ENCODE peak calls at places on chromosomes 11 and 22, in six cellular contexts. V is HCT116, Z is thoracic aorta, O is heart right ventricle, K is breast epithelium, M is small intestine. I is an unnamed sample.

GRCh38 chr11:37511425-37511933 is 913.4 kb upstream of the RAG2 start:
- DNase-seq in V (no peak), Z (no peak), O (no peak), K (no peak), M (no peak), I (peak; percentile 23)

GRCh38 chr11:22922672-22923071 is 62.4 kb upstream of the CCDC179 start:
- DNase-seq in V (no peak), Z (no peak), O (no peak), K (no peak), M (no peak), I (no peak)

GRCh38 chr11:63609971-63610580 is 4.2 kb downstream of the PLAAT3 start:
- DNase-seq in V (no peak), Z (no peak), O (no peak), K (no peak), M (no peak), I (no peak)

GRCh38 chr11:134275534-134276395 is at the start of gene GLB1L3:
- DNase-seq in V (no peak), Z (no peak), O (no peak), K (no peak), M (no peak), I (no peak)

GRCh38 chr11:134361241-134361640 is 29.5 kb downstream of the GLB1L2 start:
- DNase-seq in V (no peak), Z (no peak), O (no peak), K (no peak), M (no peak), I (no peak)

GRCh38 chr11:35304393-35304790 is 115.0 kb downstream of the SLC1A2 start:
- DNase-seq in V (no peak), Z (no peak), O (no peak), K (no peak), M (no peak), I (no peak)

GRCh38 chr11:117934526-117935307 is 5.5 kb upstream of the TMPRSS13 start:
- DNase-seq in V (no peak), Z (no peak), O (no peak), K (peak; percentile 12), M (no peak), I (no peak)

GRCh38 chr22:46769191-46769675 is 6.8 kb downstream of the TBC1D22A start:
- DNase-seq in V (no peak), Z (no peak), O (no peak), K (no peak), M (no peak), I (no peak)

GRCh38 chr11:104852811-104853210 is 45.4 kb downstream of the CASP12 start:
- DNase-seq in V (no peak), Z (no peak), O (no peak), K (no peak), M (no peak), I (no peak)

GRCh38 chr22:23827351-23827995 is 11.3 kb downstream of the DERL3 start:
- DNase-seq in V (no peak), Z (no peak), O (no peak), K (no peak), M (no peak), I (no peak)

GRCh38 chr11:108206171-108206570 is 16.3 kb downstream of the NPAT start:
- DNase-seq in V (no peak), Z (no peak), O (peak; percentile 27), K (no peak), M (no peak), I (no peak)

GRCh38 chr11:121544956-121545355 is 92.2 kb upstream of the SORL1-AS1 start:
- DNase-seq in V (no peak), Z (no peak), O (no peak), K (no peak), M (no peak), I (no peak)

GRCh38 chr11:1762537-1763302 is 1.0 kb downstream of the CTSD start:
- DNase-seq in V (peak; percentile 19), Z (no peak), O (no peak), K (peak; percentile 72), M (peak; percentile 97), I (no peak)

GRCh38 chr11:99781074-99781473 is 760.3 kb downstream of the CNTN5 start:
- DNase-seq in V (no peak), Z (no peak), O (no peak), K (no peak), M (no peak), I (no peak)

GRCh38 chr22:49827853-49828598 is at the start of gene BRD1:
- DNase-seq in V (no peak), Z (no peak), O (peak; percentile 73), K (no peak), M (peak; percentile 74), I (no peak)

GRCh38 chr11:77299528-77299993 is 1.9 kb downstream of the GDPD4 start:
- DNase-seq in V (peak; percentile 46), Z (no peak), O (no peak), K (no peak), M (peak; percentile 22), I (peak; percentile 91)

GRCh38 chr22:37520754-37521153 is 1.5 kb upstream of the CARD10 start:
- DNase-seq in V (no peak), Z (no peak), O (no peak), K (no peak), M (no peak), I (no peak)

GRCh38 chr22:17816649-17817048 is 42.4 kb upstream of the BID start:
- DNase-seq in V (no peak), Z (no peak), O (no peak), K (no peak), M (no peak), I (no peak)

GRCh38 chr11:109795234-109795633 is 298.0 kb upstream of the ZC3H12C start:
- DNase-seq in V (no peak), Z (no peak), O (no peak), K (no peak), M (no peak), I (no peak)

GRCh38 chr22:31327786-31328544 is 18.2 kb downstream of the PATZ1 start:
- DNase-seq in V (no peak), Z (no peak), O (no peak), K (no peak), M (no peak), I (no peak)

GRCh38 chr22:32805586-32805881 is 4.0 kb downstream of the TIMP3 start:
- DNase-seq in V (no peak), Z (no peak), O (no peak), K (no peak), M (no peak), I (no peak)

GRCh38 chr11:924406-925157 is 1.1 kb upstream of the AP2A2 start:
- DNase-seq in V (no peak), Z (no peak), O (no peak), K (no peak), M (no peak), I (no peak)

GRCh38 chr22:41022470-41023298 is 69.7 kb upstream of the EP300 start:
- DNase-seq in V (peak; percentile 69), Z (peak; percentile 43), O (peak; percentile 94), K (peak; percentile 89), M (peak; percentile 94), I (no peak)

GRCh38 chr11:44955019-44955738 is 4.5 kb upstream of the TP53I11 start:
- DNase-seq in V (no peak), Z (no peak), O (peak; percentile 44), K (no peak), M (peak; percentile 83), I (no peak)

GRCh38 chr11:126542621-126543020 is 187.1 kb downstream of the ST3GAL4 start:
- DNase-seq in V (no peak), Z (no peak), O (no peak), K (no peak), M (no peak), I (no peak)

GRCh38 chr22:36052505-36052941 is 23.9 kb upstream of the RBFOX2 start:
- DNase-seq in V (peak; percentile 77), Z (no peak), O (no peak), K (no peak), M (peak; percentile 31), I (no peak)

DNA sequence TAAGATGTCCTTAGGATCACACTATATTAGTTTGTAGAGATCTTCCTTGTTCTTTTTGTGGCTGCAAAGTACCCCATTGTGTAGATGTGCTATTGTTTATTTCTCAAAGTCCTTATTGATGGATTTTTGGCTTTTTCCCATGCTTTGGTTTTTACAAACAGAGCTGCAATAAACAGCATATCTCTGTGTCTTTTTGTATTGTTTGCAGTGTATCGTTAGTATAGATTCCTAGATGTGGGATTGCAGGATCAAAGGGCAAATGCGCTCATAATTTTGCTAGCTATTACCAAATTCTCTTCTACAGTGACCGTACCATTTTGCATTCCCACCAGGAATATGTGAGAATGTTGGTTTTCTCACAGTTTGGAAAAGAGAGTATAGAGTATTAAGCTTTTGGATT is 27.5 kb upstream of the FTH1 start:
- DNase-seq in V (no peak), Z (no peak), O (no peak), K (no peak), M (no peak), I (no peak)
- H3K4me1 ChIP-seq in V (no peaks in the 10 kb centered on the region), Z (no peaks in the 10 kb centered on the region), O (no peaks in the 10 kb centered on the region), K (no peaks in the 10 kb centered on the region), M (no peaks in the 10 kb centered on the region), I (no peaks in the 10 kb centered on the region)

GRCh38 chr11:65027213-65028067 is at the start of gene SNX15:
- DNase-seq in V (peak; percentile 97), Z (peak; percentile 86), O (peak; percentile 93), K (peak; percentile 91), M (peak; percentile 97), I (peak; percentile 62)
- H3K27ac ChIP-seq in V (peak within 1 kb of the TSS; percentile 75), Z (peak within 1 kb of the TSS; percentile 77), O (peak within 1 kb of the TSS; percentile 82), K (peak within 1 kb of the TSS; percentile 87), M (peak within 1 kb of the TSS; percentile 99), I (peak within 1 kb of the TSS; percentile 67)

DNA sequence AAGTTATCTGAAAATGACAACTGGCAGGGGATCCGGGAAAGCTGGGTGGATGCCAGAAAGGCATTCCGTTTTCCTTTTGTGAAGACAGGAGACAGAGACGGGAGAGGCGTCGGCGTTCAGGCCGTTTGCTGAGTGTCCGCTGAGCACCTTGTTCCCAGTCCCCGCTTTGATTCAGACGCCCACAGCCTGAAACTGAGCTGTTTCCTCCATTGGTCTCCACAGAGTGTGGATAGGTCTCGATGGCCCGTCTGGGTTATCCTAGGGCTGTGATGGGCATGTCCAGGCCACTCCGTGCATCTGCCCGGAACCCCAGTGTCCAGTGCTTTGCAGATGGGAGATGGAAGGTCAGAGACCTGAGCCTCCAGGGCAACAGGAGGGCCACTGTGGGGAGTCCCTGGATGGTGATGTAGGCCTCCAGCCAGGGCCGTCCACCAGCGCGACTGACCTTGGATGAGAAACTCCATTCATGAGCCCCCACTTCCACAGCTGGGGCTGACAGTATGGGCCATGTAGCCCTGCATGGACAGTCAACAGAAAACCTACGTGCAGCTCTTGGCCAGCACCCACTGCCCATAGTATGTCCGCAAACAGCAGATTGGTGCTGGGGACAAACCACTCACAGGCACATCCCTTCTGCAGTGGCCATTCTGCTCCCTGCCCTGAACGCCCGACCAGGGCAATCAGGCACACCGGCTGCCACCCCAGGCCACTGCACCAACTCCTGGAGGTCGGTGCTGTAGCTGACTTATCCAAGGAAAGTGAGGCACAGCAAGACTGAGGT is 11.6 kb downstream of the MRGPRF start:
- DNase-seq in V (no peak), Z (no peak), O (no peak), K (peak; percentile 52), M (no peak), I (no peak)
- H3K4me1 ChIP-seq in V (peaks cover 14% of the 10 kb centered on the region), Z (peaks cover 40% of the 10 kb centered on the region), O (peaks cover 19% of the 10 kb centered on the region), K (no peaks in the 10 kb centered on the region), M (no peaks in the 10 kb centered on the region), I (peaks cover 3% of the 10 kb centered on the region)

DNA sequence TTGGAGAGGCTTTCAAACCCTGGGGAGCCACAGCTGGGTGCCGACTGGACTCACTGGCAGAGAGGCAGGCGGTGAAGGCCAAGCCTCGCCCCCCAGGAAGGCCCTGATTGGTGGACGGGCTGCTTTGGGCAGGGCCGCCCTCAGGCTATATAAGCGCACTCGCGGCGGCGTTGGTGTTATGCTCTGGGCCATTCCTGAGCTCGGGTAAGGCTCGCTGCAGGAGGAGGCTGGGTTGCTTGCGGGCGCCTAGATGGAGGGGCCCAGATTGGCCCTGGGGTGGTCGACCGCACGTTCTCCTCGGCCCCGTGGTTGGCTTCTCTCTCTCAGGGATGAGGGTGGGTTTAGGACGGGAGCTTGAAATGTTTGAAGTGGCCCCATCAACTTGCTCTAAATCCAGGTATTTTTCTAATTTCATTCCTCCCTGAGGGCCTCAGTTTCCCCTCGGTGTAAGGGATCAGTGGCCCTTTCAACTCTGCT is at the start of gene SPDYC:
- DNase-seq in V (peak; percentile 56), Z (no peak), O (no peak), K (no peak), M (no peak), I (no peak)
- H3K27ac ChIP-seq in V (no peak within 1 kb of the TSS), Z (no peak within 1 kb of the TSS), O (no peak within 1 kb of the TSS), K (no peak within 1 kb of the TSS), M (peak within 1 kb of the TSS; percentile 58), I (no peak within 1 kb of the TSS)

I was measured in keratinocyte.